ENCODE peak calls at places on chromosomes 2 and 18, in four cellular contexts. A is stimulated activated effector memory CD8-positive, alpha-beta T cell treated with anti-CD3 and anti-CD28 coated beads, Interleukin-12 subunit alpha, Interleukin-12 subunit beta, amount 100 ng/mL, for 72 hours; E is SK-N-SH; M is AG09319. C is an unnamed sample.

GRCh38 chr2:10709290-10709939 is 12.0 kb upstream of the ATP6V1C2 start:
- DNase-seq in A (no peak), E (peak), M (no peak), C (peak)

GRCh38 chr2:45862843-45863242 is 211.4 kb downstream of the PRKCE start:
- DNase-seq in A (no peak), E (no peak), M (no peak), C (no peak)

GRCh38 chr2:46363535-46364170 is 66.4 kb downstream of the EPAS1 start:
- DNase-seq in A (no peak), E (no peak), M (peak), C (no peak)

GRCh38 chr2:66495788-66496640 is 61.1 kb downstream of the MEIS1 start:
- DNase-seq in A (no peak), E (no peak), M (peak), C (no peak)

GRCh38 chr2:15816226-15816625 is 124.1 kb upstream of the MYCN start:
- DNase-seq in A (no peak), E (no peak), M (no peak), C (no peak)

GRCh38 chr2:70143314-70144150 is 47.3 kb downstream of the C2orf42 start:
- DNase-seq in A (peak), E (peak), M (no peak), C (peak)

GRCh38 chr2:95024306-95024880 is 1.1 kb upstream of the MAL start:
- DNase-seq in A (no peak), E (no peak), M (no peak), C (no peak)

GRCh38 chr2:85357736-85358135 is 3.2 kb downstream of the ELMOD3 start:
- DNase-seq in A (no peak), E (no peak), M (no peak), C (no peak)

GRCh38 chr18:67417864-67418523 is 98.5 kb downstream of the DSEL start:
- DNase-seq in A (no peak), E (no peak), M (no peak), C (no peak)

GRCh38 chr2:53787911-53788289 is 1.1 kb downstream of the ERLEC1 start:
- DNase-seq in A (no peak), E (no peak), M (no peak), C (no peak)

GRCh38 chr18:47109049-47109448 is 41.3 kb downstream of the HDHD2 start:
- DNase-seq in A (no peak), E (peak), M (no peak), C (no peak)

GRCh38 chr18:63676526-63676925 is 14.8 kb upstream of the SERPINB3 start:
- DNase-seq in A (no peak), E (no peak), M (no peak), C (peak)

GRCh38 chr2:159375241-159375640 is 88.7 kb upstream of the WDSUB1 start:
- DNase-seq in A (no peak), E (no peak), M (no peak), C (no peak)

GRCh38 chr2:215961981-215962380 is 51.4 kb downstream of the MREG start:
- DNase-seq in A (no peak), E (no peak), M (no peak), C (no peak)

GRCh38 chr2:239669181-239669898 is 268.5 kb upstream of the HDAC4 start:
- DNase-seq in A (no peak), E (peak), M (no peak), C (no peak)

GRCh38 chr18:49898421-49898820 is 85.1 kb upstream of the ACAA2 start:
- DNase-seq in A (peak), E (no peak), M (no peak), C (peak)

GRCh38 chr2:133130548-133131246 is 437.6 kb downstream of the NCKAP5 start:
- DNase-seq in A (no peak), E (no peak), M (no peak), C (no peak)

GRCh38 chr2:176769021-176769420 is 443.6 kb upstream of the HNRNPA3 start:
- DNase-seq in A (no peak), E (no peak), M (no peak), C (no peak)

GRCh38 chr2:53536583-53537361 is 230.8 kb upstream of the CHAC2 start:
- DNase-seq in A (no peak), E (no peak), M (no peak), C (no peak)

GRCh38 chr2:196275646-196276352 is 104.4 kb upstream of the STK17B start:
- DNase-seq in A (no peak), E (no peak), M (no peak), C (no peak)

GRCh38 chr2:207746131-207746530 is 23.6 kb downstream of the FZD5 start:
- DNase-seq in A (peak), E (peak), M (peak), C (peak)

GRCh38 chr2:109447811-109448210 is 166.0 kb downstream of the SEPTIN10 start:
- DNase-seq in A (no peak), E (peak), M (no peak), C (no peak)

GRCh38 chr2:225512873-225513580 is 113.5 kb downstream of the NYAP2 start:
- DNase-seq in A (no peak), E (no peak), M (peak), C (no peak)

GRCh38 chr2:207258191-207258991 is 92.6 kb upstream of the KLF7 start:
- DNase-seq in A (no peak), E (no peak), M (peak), C (no peak)